ENCODE peak calls at places on chromosomes 13 and 19, in six cellular contexts. J is pancreas, R is astrocyte of the cerebellum, G is BJ, K is fibroblast of lung, C is hepatocyte. W is an unnamed sample.

GRCh38 chr19:45016388-45017314 is 15.4 kb downstream of the RELB start:
- DNase-seq in J (no peak), R (peak), G (peak), K (peak), C (peak), W (no peak)

GRCh38 chr19:50178859-50179537 is 15.9 kb upstream of the IZUMO2 start:
- DNase-seq in J (no peak), R (no peak), G (no peak), K (no peak), C (no peak), W (peak)

GRCh38 chr19:10237702-10238101 is 6.6 kb upstream of the S1PR2 start:
- DNase-seq in J (no peak), R (no peak), G (no peak), K (no peak), C (no peak), W (no peak)

GRCh38 chr13:27038323-27038722 is 133.3 kb downstream of the USP12 start:
- DNase-seq in J (no peak), R (peak), G (no peak), K (peak), C (no peak), W (no peak)

GRCh38 chr19:1455336-1456120 is 5.6 kb downstream of the APC2 start:
- DNase-seq in J (peak), R (no peak), G (no peak), K (peak), C (peak), W (peak)

GRCh38 chr13:50276550-50276949 is 261.3 kb downstream of the KCNRG start:
- DNase-seq in J (no peak), R (no peak), G (no peak), K (no peak), C (no peak), W (no peak)

GRCh38 chr13:27401210-27401609 is 23.2 kb upstream of the GTF3A start:
- DNase-seq in J (no peak), R (no peak), G (no peak), K (no peak), C (peak), W (no peak)

GRCh38 chr13:76019421-76020044 is 383.4 kb downstream of the LMO7 start:
- DNase-seq in J (peak), R (no peak), G (no peak), K (no peak), C (peak), W (no peak)

GRCh38 chr19:13841339-13842293 is 35.3 kb upstream of the NANOS3 start:
- DNase-seq in J (peak), R (no peak), G (no peak), K (no peak), C (peak), W (no peak)

GRCh38 chr19:2215281-2215751 is 20.8 kb downstream of the PLEKHJ1 start:
- DNase-seq in J (no peak), R (no peak), G (no peak), K (peak), C (no peak), W (no peak)

GRCh38 chr13:39025433-39025839 is 12.5 kb downstream of the PROSER1 start:
- DNase-seq in J (no peak), R (no peak), G (no peak), K (no peak), C (no peak), W (no peak)

GRCh38 chr13:97194473-97194872 is 27.7 kb upstream of the MBNL2 start:
- DNase-seq in J (no peak), R (peak), G (peak), K (peak), C (no peak), W (no peak)

GRCh38 chr13:66543780-66544179 is 686.4 kb downstream of the PCDH9 start:
- DNase-seq in J (no peak), R (no peak), G (no peak), K (no peak), C (no peak), W (no peak)

GRCh38 chr13:88802886-88803285 is 1131.7 kb downstream of the SLITRK5 start:
- DNase-seq in J (no peak), R (no peak), G (no peak), K (peak), C (no peak), W (no peak)

GRCh38 chr13:22110368-22110767 is 439.5 kb downstream of the FGF9 start:
- DNase-seq in J (peak), R (no peak), G (no peak), K (no peak), C (no peak), W (no peak)

GRCh38 chr19:19820774-19821315 is 705 bp downstream of the ZNF506 start:
- DNase-seq in J (no peak), R (no peak), G (no peak), K (no peak), C (no peak), W (no peak)

GRCh38 chr19:7360393-7360984 is 11.8 kb downstream of the ARHGEF18 start:
- DNase-seq in J (no peak), R (no peak), G (no peak), K (peak), C (no peak), W (no peak)

GRCh38 chr13:28609936-28610335 is 49.0 kb upstream of the POMP start:
- DNase-seq in J (no peak), R (no peak), G (peak), K (peak), C (no peak), W (no peak)

GRCh38 chr19:45591004-45591637 is 6.5 kb upstream of the OPA3 start:
- DNase-seq in J (peak), R (no peak), G (no peak), K (peak), C (peak), W (no peak)

GRCh38 chr13:23433171-23434153 is at the start of gene SACS:
- DNase-seq in J (no peak), R (peak), G (no peak), K (peak), C (peak), W (no peak)

GRCh38 chr13:65461590-65461989 is 1768.5 kb downstream of the PCDH9 start:
- DNase-seq in J (no peak), R (no peak), G (no peak), K (peak), C (no peak), W (no peak)

GRCh38 chr13:110274687-110275086 is 32.3 kb downstream of the COL4A1 start:
- DNase-seq in J (no peak), R (no peak), G (no peak), K (no peak), C (no peak), W (no peak)
- TF ChIP-seq CTCF in J (no peak), R (peak), G (peak), K (peak), C (peak), W (peak)

GRCh38 chr13:41018583-41018909 is 570 bp downstream of the ELF1 start:
- DNase-seq in J (no peak), R (no peak), G (no peak), K (no peak), C (no peak), W (no peak)
- H3K4me3 ChIP-seq in J (peak), R (no peak), G (no peak), K (peak), C (peak), W (peak)

DNA sequence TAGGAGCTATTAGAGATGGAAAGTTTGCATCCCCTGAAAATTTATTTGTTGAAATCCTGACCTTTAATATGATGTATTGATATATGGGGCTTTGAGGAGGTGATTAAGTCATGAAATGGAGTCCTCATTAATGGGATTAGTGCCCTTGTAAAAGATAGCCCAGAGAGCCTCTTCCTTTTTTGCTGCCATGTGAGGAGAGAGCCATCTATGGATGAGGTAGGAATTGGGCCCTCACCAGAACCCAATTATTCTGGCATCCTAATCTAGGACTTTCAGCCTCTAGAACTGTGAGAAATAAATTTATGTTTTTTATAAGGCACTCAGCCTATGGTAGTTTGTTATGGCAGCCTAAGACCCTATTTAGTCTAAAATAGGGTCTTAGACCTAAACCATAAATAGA is 250.2 kb upstream of the SLITRK1 start:
- DNase-seq in J (no peak), R (no peak), G (no peak), K (no peak), C (no peak), W (no peak)
- TF ChIP-seq CTCF in J (no peak), R (no peak), G (no peak), K (no peak), C (no peak), W (no peak)

GRCh38 chr13:113820813-113821651 is 42.8 kb downstream of the GAS6 start:
- DNase-seq in J (peak), R (peak), G (peak), K (peak), C (peak), W (peak)
- H3K4me3 ChIP-seq in J (no peak), R (no peak), G (no peak), K (no peak), C (no peak), W (peak)